ENCODE peak calls at places on chromosome 18, in eight cellular contexts. N is SK-N-SH, K is A549, R is stomach, X is sigmoid colon, P is K562, F is tibial nerve, L is transverse colon. J is an unnamed sample.
A peak's percentile ranks its signal among the peaks of the same experiment; 100 is the strongest.

GRCh38 chr18:76493213-76494107 is 1.6 kb downstream of the ZNF516 start:
- DNase-seq in N (peak; percentile 33), K (peak; percentile 54), R (no peak), X (no peak), P (peak; percentile 40), F (peak; percentile 24), L (no peak), J (peak; percentile 52)

GRCh38 chr18:61888622-61889021 is 4.2 kb downstream of the RNF152 start:
- DNase-seq in N (no peak), K (no peak), R (no peak), X (no peak), P (no peak), F (no peak), L (no peak), J (no peak)

GRCh38 chr18:79856119-79857080 is 58.7 kb downstream of the KCNG2 start:
- DNase-seq in N (peak; percentile 46), K (peak; percentile 10), R (no peak), X (no peak), P (no peak), F (no peak), L (no peak), J (no peak)

GRCh38 chr18:7696846-7697245 is 129.7 kb downstream of the PTPRM start:
- DNase-seq in N (peak; percentile 10), K (no peak), R (no peak), X (no peak), P (no peak), F (no peak), L (no peak), J (no peak)

GRCh38 chr18:74540689-74541421 is 6.6 kb downstream of the CNDP1 start:
- DNase-seq in N (no peak), K (no peak), R (peak; percentile 25), X (no peak), P (no peak), F (no peak), L (peak; percentile 18), J (no peak)

GRCh38 chr18:2912357-2913299 is 65.8 kb downstream of the EMILIN2 start:
- DNase-seq in N (no peak), K (no peak), R (no peak), X (peak; percentile 62), P (no peak), F (no peak), L (no peak), J (no peak)

GRCh38 chr18:31610841-31611240 is 19.2 kb downstream of the TTR start:
- DNase-seq in N (peak; percentile 27), K (no peak), R (peak; percentile 57), X (no peak), P (peak; percentile 19), F (no peak), L (peak; percentile 42), J (no peak)

GRCh38 chr18:35588995-35589394 is 7.5 kb downstream of the GALNT1 start:
- DNase-seq in N (no peak), K (no peak), R (no peak), X (no peak), P (peak; percentile 30), F (no peak), L (no peak), J (no peak)

GRCh38 chr18:79733996-79734770 is 54.6 kb downstream of the CTDP1 start:
- DNase-seq in N (no peak), K (no peak), R (no peak), X (no peak), P (no peak), F (peak; percentile 12), L (no peak), J (no peak)

GRCh38 chr18:23259701-23260661 is 124.7 kb downstream of the CABLES1 start:
- DNase-seq in N (peak; percentile 80), K (no peak), R (peak; percentile 89), X (peak; percentile 87), P (peak; percentile 63), F (peak; percentile 60), L (peak; percentile 68), J (peak; percentile 71)

GRCh38 chr18:45686892-45687611 is 36.9 kb upstream of the SLC14A1 start:
- DNase-seq in N (no peak), K (no peak), R (no peak), X (no peak), P (peak; percentile 41), F (no peak), L (peak; percentile 32), J (no peak)

GRCh38 chr18:79800353-79801180 is 2.8 kb downstream of the KCNG2 start:
- DNase-seq in N (no peak), K (no peak), R (no peak), X (peak; percentile 41), P (no peak), F (no peak), L (no peak), J (no peak)

GRCh38 chr18:57544958-57545661 is 41.4 kb downstream of the FECH start:
- DNase-seq in N (no peak), K (no peak), R (no peak), X (no peak), P (no peak), F (no peak), L (no peak), J (no peak)

GRCh38 chr18:7955175-7955574 is 388.1 kb downstream of the PTPRM start:
- DNase-seq in N (no peak), K (no peak), R (no peak), X (no peak), P (no peak), F (no peak), L (no peak), J (no peak)

GRCh38 chr18:46814394-46814793 is 57.5 kb upstream of the ST8SIA5 start:
- DNase-seq in N (no peak), K (no peak), R (no peak), X (no peak), P (no peak), F (no peak), L (no peak), J (no peak)

GRCh38 chr18:46815661-46816060 is 58.8 kb upstream of the ST8SIA5 start:
- DNase-seq in N (no peak), K (no peak), R (no peak), X (no peak), P (no peak), F (no peak), L (no peak), J (no peak)

GRCh38 chr18:46809145-46809544 is 52.3 kb upstream of the ST8SIA5 start:
- DNase-seq in N (no peak), K (no peak), R (no peak), X (no peak), P (no peak), F (no peak), L (no peak), J (no peak)

DNA sequence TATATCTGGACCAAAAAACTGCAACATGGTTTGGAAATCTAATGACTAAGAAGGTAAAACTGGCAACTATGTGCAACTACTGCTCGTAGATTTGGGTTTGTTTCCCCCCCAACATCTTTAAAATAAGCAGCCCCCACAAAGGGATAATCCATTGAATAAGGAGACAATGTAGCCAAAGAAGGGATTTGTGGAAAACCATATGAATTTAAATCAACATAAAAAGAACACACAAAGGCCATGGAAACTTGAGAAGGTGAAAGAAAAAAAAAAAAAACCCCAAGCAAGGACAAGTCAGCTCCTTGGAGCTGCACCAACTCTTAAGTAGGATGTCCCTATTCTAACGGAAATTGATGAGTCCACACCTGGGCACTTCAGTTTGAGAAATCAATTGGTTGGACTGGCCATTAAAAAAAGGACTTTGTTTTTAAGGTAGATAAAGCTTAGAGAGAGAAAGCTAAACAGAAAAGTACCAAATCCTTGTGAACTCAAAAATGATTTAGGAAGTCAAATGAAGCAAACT is 53.7 kb upstream of the ST8SIA5 start:
- DNase-seq in N (no peak), K (no peak), R (no peak), X (no peak), P (no peak), F (no peak), L (no peak), J (no peak)
- TF ChIP-seq EP300 in N (no peak), K (no peak), R (no peak), X (no peak), P (no peak), F (no peak), L (no peak), J (no peak)

GRCh38 chr18:9062418-9062751 is 40.1 kb upstream of the NDUFV2 start:
- DNase-seq in N (no peak), K (no peak), R (no peak), X (no peak), P (no peak), F (no peak), L (no peak), J (no peak)
- TF ChIP-seq EP300 in N (no peak), K (no peak), R (no peak), X (no peak), P (no peak), F (no peak), L (no peak), J (no peak)

GRCh38 chr18:78082776-78083175 is 833.1 kb downstream of the GALR1 start:
- DNase-seq in N (no peak), K (no peak), R (no peak), X (no peak), P (no peak), F (no peak), L (no peak), J (no peak)
- TF ChIP-seq EP300 in N (no peak), K (no peak), R (no peak), X (no peak), P (no peak), F (no peak), L (no peak), J (no peak)

GRCh38 chr18:48031011-48031480 is 100.6 kb upstream of the SMAD2 start:
- DNase-seq in N (peak; percentile 84), K (peak; percentile 40), R (peak; percentile 67), X (peak; percentile 65), P (peak; percentile 28), F (peak; percentile 61), L (peak; percentile 57), J (peak; percentile 68)
- TF ChIP-seq EP300 in N (peak; percentile 43), K (no peak), R (no peak), X (no peak), P (no peak), F (no peak), L (no peak), J (no peak)

GRCh38 chr18:29418136-29418535 is 1241.2 kb upstream of the CDH2 start:
- DNase-seq in N (no peak), K (no peak), R (no peak), X (no peak), P (no peak), F (no peak), L (no peak), J (no peak)
- TF ChIP-seq EP300 in N (no peak), K (no peak), R (no peak), X (no peak), P (no peak), F (no peak), L (no peak), J (no peak)

GRCh38 chr18:59954746-59955145 is 55.0 kb downstream of the PMAIP1 start:
- DNase-seq in N (no peak), K (no peak), R (no peak), X (no peak), P (no peak), F (no peak), L (no peak), J (no peak)
- TF ChIP-seq EP300 in N (no peak), K (no peak), R (no peak), X (no peak), P (no peak), F (no peak), L (no peak), J (no peak)